ENCODE peak calls at places on chromosomes 6 and 20, in six cellular contexts. H is thoracic aorta, F is cardiac muscle cell, R is SK-N-SH, T is GM12878, A is esophagus muscularis mucosa. E is an unnamed sample.
A peak's percentile ranks its signal among the peaks of the same experiment; 100 is the strongest.

GRCh38 chr6:36753671-36754485 is 56.3 kb downstream of the RAB44 start:
- DNase-seq in H (no peak), F (no peak), R (peak; percentile 54), T (no peak), A (no peak), E (no peak)

GRCh38 chr6:68575765-68576439 is 59.2 kb upstream of the ADGRB3 start:
- DNase-seq in H (peak; percentile 1), F (peak; percentile 5), R (no peak), T (no peak), A (no peak), E (no peak)

GRCh38 chr6:44646355-44646754 is 258.8 kb downstream of the CDC5L start:
- DNase-seq in H (no peak), F (peak; percentile 85), R (no peak), T (no peak), A (no peak), E (no peak)

GRCh38 chr6:107318100-107318736 is 141.1 kb downstream of the PDSS2 start:
- DNase-seq in H (no peak), F (peak; percentile 73), R (peak; percentile 64), T (peak; percentile 7), A (no peak), E (peak; percentile 50)

GRCh38 chr20:34355427-34355826 is 7.6 kb upstream of the ITCH start:
- DNase-seq in H (no peak), F (no peak), R (no peak), T (no peak), A (no peak), E (no peak)

GRCh38 chr6:4774715-4775590 is 1.3 kb upstream of the CDYL start:
- DNase-seq in H (no peak), F (peak; percentile 8), R (peak; percentile 37), T (no peak), A (no peak), E (peak; percentile 32)

GRCh38 chr6:72624557-72625160 is 2.8 kb downstream of the KCNQ5 start:
- DNase-seq in H (no peak), F (peak; percentile 44), R (peak; percentile 64), T (peak; percentile 70), A (no peak), E (peak; percentile 51)

GRCh38 chr20:34955232-34956040 is at the start of the genes GSS and MYH7B:
- DNase-seq in H (peak; percentile 93), F (peak; percentile 99), R (peak; percentile 96), T (peak; percentile 72), A (peak; percentile 99), E (peak; percentile 87)

GRCh38 chr6:41775293-41775882 is 4.3 kb downstream of the FRS3 start:
- DNase-seq in H (no peak), F (no peak), R (no peak), T (no peak), A (no peak), E (no peak)

GRCh38 chr20:15593061-15593460 is 980.2 kb downstream of the KIF16B start:
- DNase-seq in H (no peak), F (no peak), R (no peak), T (no peak), A (no peak), E (no peak)

GRCh38 chr20:32830437-32830836 is 10.7 kb downstream of the MAPRE1 start:
- DNase-seq in H (no peak), F (peak; percentile 74), R (no peak), T (no peak), A (no peak), E (no peak)

GRCh38 chr6:49030621-49031020 is 432.4 kb downstream of the MMUT start:
- DNase-seq in H (no peak), F (peak; percentile 10), R (no peak), T (no peak), A (no peak), E (no peak)

GRCh38 chr6:41306187-41306854 is 19.8 kb upstream of the TREM1 start:
- DNase-seq in H (no peak), F (peak; percentile 55), R (peak; percentile 54), T (no peak), A (no peak), E (peak; percentile 64)

GRCh38 chr6:20069130-20069529 is 143.1 kb downstream of the MBOAT1 start:
- DNase-seq in H (no peak), F (no peak), R (peak; percentile 25), T (no peak), A (no peak), E (no peak)

GRCh38 chr20:64140956-64141355 is 23.3 kb upstream of the MYT1 start:
- DNase-seq in H (no peak), F (no peak), R (peak; percentile 10), T (no peak), A (no peak), E (no peak)

GRCh38 chr6:106158816-106159215 is 72.7 kb downstream of the PRDM1 start:
- DNase-seq in H (no peak), F (no peak), R (no peak), T (no peak), A (no peak), E (no peak)

GRCh38 chr6:160201056-160201455 is 57.6 kb downstream of the SLC22A2 start:
- DNase-seq in H (no peak), F (no peak), R (no peak), T (no peak), A (no peak), E (no peak)

GRCh38 chr6:15501806-15502450 is 160.9 kb downstream of the DTNBP1 start:
- DNase-seq in H (no peak), F (peak; percentile 95), R (no peak), T (no peak), A (no peak), E (no peak)

GRCh38 chr20:11047559-11047958 is 373.8 kb upstream of the JAG1 start:
- DNase-seq in H (no peak), F (no peak), R (no peak), T (no peak), A (no peak), E (peak; percentile 80)

GRCh38 chr6:90707223-90707622 is 120.4 kb upstream of the MAP3K7 start:
- DNase-seq in H (no peak), F (no peak), R (no peak), T (no peak), A (no peak), E (no peak)

GRCh38 chr20:54134445-54135220 is 39.2 kb downstream of the CYP24A1 start:
- DNase-seq in H (no peak), F (peak; percentile 18), R (no peak), T (no peak), A (no peak), E (peak; percentile 92)

GRCh38 chr6:25165181-25165580 is 114.0 kb upstream of the CARMIL1 start:
- DNase-seq in H (no peak), F (no peak), R (no peak), T (no peak), A (no peak), E (no peak)

GRCh38 chr6:116096979-116097816 is 3.5 kb upstream of the NT5DC1 start:
- DNase-seq in H (no peak), F (peak; percentile 44), R (peak; percentile 16), T (no peak), A (no peak), E (peak; percentile 26)

GRCh38 chr6:28587011-28587745 is 61.5 kb downstream of the GPX5 start:
- DNase-seq in H (no peak), F (peak; percentile 64), R (peak; percentile 80), T (no peak), A (no peak), E (peak; percentile 72)

GRCh38 chr6:33979750-33980149 is 166.1 kb downstream of the GRM4 start:
- DNase-seq in H (no peak), F (no peak), R (peak; percentile 10), T (no peak), A (no peak), E (no peak)

GRCh38 chr6:33453361-33454008 is 891 bp upstream of the ZBTB9 start:
- DNase-seq in H (no peak), F (no peak), R (peak; percentile 51), T (no peak), A (no peak), E (no peak)

GRCh38 chr6:10190042-10190441 is 224.8 kb downstream of the TFAP2A start:
- DNase-seq in H (no peak), F (no peak), R (no peak), T (no peak), A (peak; percentile 68), E (peak; percentile 71)

DNA sequence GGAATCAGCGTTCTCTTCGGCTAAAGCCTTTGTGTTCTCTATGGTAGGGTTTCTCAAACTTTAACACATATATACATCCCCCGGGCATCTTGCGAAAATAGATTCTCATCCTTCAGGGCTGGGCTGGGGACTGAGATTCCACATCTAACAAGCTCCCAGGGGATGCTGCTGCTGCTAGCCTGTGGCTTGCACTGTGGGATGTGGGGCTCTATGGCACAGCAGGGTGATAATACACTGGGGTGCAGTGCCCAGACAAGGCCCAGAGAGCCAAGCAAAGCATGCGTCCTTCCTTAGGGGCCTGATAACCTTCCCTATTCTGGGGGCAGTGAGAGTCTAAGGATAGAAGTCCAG is 102.0 kb downstream of the LAMP5 start:
- DNase-seq in H (no peak), F (no peak), R (no peak), T (no peak), A (peak; percentile 88), E (no peak)
- H3K4me3 ChIP-seq in H (no peak overlapping the region), F (no peak overlapping the region), R (no peak overlapping the region), T (no peak overlapping the region), A (no peak overlapping the region), E (no peak overlapping the region)

GRCh38 chr6:18674346-18674745 is 287.2 kb downstream of the RNF144B start:
- DNase-seq in H (no peak), F (no peak), R (no peak), T (no peak), A (no peak), E (peak; percentile 58)

GRCh38 chr6:18667612-18668011 is 280.5 kb downstream of the RNF144B start:
- DNase-seq in H (no peak), F (no peak), R (no peak), T (no peak), A (no peak), E (no peak)

GRCh38 chr6:18668994-18669393 is 281.8 kb downstream of the RNF144B start:
- DNase-seq in H (no peak), F (no peak), R (no peak), T (no peak), A (no peak), E (no peak)
- TF ChIP-seq CTCF in H (no peak), F (no peak), R (no peak), T (no peak), A (no peak), E (no peak)

DNA sequence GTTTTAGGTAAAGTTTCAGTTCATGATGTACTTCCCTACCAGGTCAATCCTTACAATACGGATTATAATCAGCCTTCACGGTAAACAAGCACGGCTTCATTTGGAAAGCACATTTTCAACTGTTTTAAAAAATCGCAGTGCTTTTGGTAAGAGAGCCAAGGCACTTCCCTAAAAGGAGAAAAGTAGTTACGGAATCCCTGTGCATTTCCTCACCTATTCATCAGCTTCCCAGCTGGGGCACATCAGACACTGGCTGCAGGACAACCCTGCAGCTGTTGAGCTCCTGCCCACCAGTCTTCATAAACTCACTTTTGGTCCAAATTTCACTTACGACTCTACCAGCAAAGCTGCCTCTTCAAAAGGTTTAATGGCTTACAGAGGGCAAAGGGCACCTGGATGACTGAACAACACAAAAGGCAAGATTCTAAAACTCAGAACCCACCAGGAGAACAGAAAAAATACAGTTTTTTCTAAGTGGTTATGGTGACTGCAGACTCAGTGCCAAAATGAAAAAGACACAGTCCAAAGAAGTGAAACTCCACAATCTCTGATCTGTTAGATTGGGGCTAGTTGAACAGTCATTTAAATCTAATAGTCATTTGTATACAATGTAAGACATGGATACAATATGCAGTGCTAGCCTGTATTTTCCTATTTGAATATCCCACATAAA is 7.5 kb downstream of the SNX5 start:
- DNase-seq in H (no peak), F (peak; percentile 90), R (no peak), T (no peak), A (no peak), E (no peak)
- H3K36me3 ChIP-seq in H (peaks cover 2% of the 10 kb centered on the region), F (no peaks in the 10 kb centered on the region), R (peaks cover 22% of the 10 kb centered on the region), T (peaks cover 9% of the 10 kb centered on the region), A (peaks cover 3% of the 10 kb centered on the region), E (peaks cover 7% of the 10 kb centered on the region)

GRCh38 chr20:51563597-51564332 is 21.2 kb upstream of the NFATC2 start:
- DNase-seq in H (peak; percentile 40), F (peak; percentile 88), R (peak; percentile 58), T (no peak), A (no peak), E (peak; percentile 60)
- H3K4me3 ChIP-seq in H (peak overlapping the region; percentile 73), F (no peak overlapping the region), R (peak overlapping the region; percentile 3), T (no peak overlapping the region), A (peak overlapping the region; percentile 62), E (no peak overlapping the region)

E was measured in bronchial epithelial cell.